ENCODE peak calls at places on chromosomes 3 and 15, in six cellular contexts. R, Q, B, O, N and S are unnamed samples.

GRCh38 chr3:120172070-120172469 is 77.8 kb upstream of the GSK3B start:
- DNase-seq in R (no peak), Q (no peak), B (no peak), O (no peak), N (no peak), S (no peak)

GRCh38 chr3:10085738-10086137 is 22.3 kb downstream of the FANCD2OS start:
- DNase-seq in R (no peak), Q (no peak), B (no peak), O (no peak), N (no peak), S (no peak)

GRCh38 chr15:52856286-52856685 is 66.2 kb upstream of the ONECUT1 start:
- DNase-seq in R (no peak), Q (no peak), B (no peak), O (no peak), N (no peak), S (no peak)

GRCh38 chr15:38377547-38378161 is 76.3 kb upstream of the FAM98B start:
- DNase-seq in R (no peak), Q (peak), B (no peak), O (no peak), N (no peak), S (no peak)

GRCh38 chr3:56800373-56801150 is 1.2 kb downstream of the ARHGEF3 start:
- DNase-seq in R (no peak), Q (peak), B (no peak), O (no peak), N (no peak), S (no peak)

GRCh38 chr3:97932387-97932801 is 39.8 kb downstream of the RIOX2 start:
- DNase-seq in R (no peak), Q (no peak), B (peak), O (no peak), N (no peak), S (peak)

GRCh38 chr3:33447958-33448357 is 7.8 kb upstream of the UBP1 start:
- DNase-seq in R (no peak), Q (no peak), B (no peak), O (no peak), N (no peak), S (no peak)

GRCh38 chr3:107512108-107512507 is 10.7 kb upstream of the BBX start:
- DNase-seq in R (no peak), Q (no peak), B (no peak), O (peak), N (no peak), S (no peak)

GRCh38 chr15:63369296-63369695 is 12.3 kb downstream of the CA12 start:
- DNase-seq in R (no peak), Q (no peak), B (no peak), O (no peak), N (no peak), S (no peak)

GRCh38 chr3:176274161-176274560 is 923.1 kb downstream of the TBL1XR1 start:
- DNase-seq in R (no peak), Q (no peak), B (no peak), O (no peak), N (no peak), S (no peak)

GRCh38 chr3:17055374-17056276 is 170.9 kb downstream of the PLCL2 start:
- DNase-seq in R (no peak), Q (no peak), B (no peak), O (no peak), N (peak), S (no peak)

GRCh38 chr3:106593381-106593780 is 724.6 kb upstream of the CBLB start:
- DNase-seq in R (no peak), Q (no peak), B (no peak), O (no peak), N (no peak), S (no peak)

GRCh38 chr3:196341142-196341541 is 3.0 kb upstream of the TM4SF19 start:
- DNase-seq in R (no peak), Q (no peak), B (no peak), O (no peak), N (no peak), S (peak)

GRCh38 chr15:79315623-79316328 is 4.9 kb downstream of the TMED3 start:
- DNase-seq in R (no peak), Q (no peak), B (no peak), O (no peak), N (no peak), S (no peak)

DNA sequence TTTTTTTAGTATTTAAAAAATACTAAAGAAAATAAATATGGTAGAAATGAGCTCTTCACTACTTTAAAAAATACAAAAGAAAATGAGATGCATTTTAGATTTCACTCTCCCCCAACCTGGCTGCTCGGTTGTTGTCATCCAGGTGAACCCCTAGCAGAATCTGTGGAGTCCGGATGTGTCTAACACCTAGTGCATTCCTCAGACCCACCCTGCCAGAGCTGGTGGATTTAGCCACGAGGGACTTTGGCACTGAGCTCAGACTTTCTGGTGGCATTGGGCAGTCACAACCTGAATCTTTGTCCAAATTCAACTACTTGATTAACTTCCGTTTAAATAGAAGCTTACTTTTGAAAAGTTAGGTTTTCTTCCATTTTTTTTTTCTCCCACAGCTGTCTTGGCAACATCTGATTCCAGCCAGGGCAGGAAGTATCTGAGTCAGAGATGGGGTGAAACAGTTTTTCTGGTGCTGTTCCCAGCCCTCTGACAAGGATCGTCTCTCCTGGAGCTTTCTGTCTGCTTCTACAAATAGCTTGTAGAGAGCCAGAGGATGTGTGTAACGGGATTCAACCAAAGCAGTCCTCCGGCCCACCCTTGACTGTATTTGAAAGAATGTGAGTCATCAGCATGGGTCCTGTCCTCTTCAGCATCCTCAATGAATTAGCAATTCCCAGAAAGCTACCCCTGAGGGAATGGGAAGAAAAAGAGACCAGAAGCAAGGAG is 301.8 kb upstream of the MCTP2 start:
- DNase-seq in R (no peak), Q (no peak), B (no peak), O (no peak), N (no peak), S (no peak)
- TF ChIP-seq MAX in R (no peak), Q (no peak), B (no peak), O (no peak), N (no peak), S (no peak)

DNA sequence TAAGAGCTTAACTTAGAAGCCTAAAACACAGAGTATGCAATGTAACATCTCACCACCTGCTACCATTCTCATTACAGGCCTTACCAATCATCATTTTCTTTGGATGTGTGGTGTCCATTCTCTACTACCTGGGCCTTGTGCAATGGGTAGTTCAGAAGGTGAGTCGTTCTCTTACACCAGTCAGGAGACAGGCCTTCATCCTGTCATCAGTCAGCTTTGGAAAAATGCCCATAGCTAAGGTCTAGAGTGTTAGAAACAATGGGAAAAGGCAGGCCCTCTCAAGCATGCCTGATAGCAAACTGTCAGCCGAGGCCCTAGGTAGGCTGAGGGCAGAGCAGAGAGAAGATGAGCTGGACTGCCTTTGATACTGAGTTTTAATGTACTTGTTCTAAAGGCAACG is 13.5 kb downstream of the SLC28A2 start:
- DNase-seq in R (no peak), Q (no peak), B (no peak), O (no peak), N (no peak), S (no peak)
- TF ChIP-seq MYC in R (no peak), Q (no peak), B (no peak), O (no peak), N (no peak), S (no peak)

DNA sequence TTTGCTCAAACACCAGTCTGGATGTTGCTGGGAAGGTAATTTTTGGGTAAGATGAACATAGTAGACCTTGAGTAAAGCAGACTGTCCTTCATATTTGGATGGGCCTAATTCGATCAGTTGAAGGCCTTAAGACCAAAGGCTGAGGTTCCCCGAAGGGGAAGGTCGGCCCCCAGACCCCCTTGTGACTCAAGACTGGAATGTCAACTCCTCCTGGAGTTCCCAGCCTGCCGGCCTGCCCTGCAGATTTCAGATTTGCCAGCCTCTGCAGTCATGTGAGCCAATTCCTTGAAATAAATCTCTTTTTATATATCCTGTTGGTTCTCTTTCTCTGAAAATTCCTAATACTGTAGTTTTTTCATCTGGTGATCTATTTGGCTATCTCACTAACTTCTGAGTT is 146.5 kb downstream of the APBA2 start:
- DNase-seq in R (no peak), Q (no peak), B (no peak), O (no peak), N (no peak), S (no peak)
- H3K4me3 ChIP-seq in R (no peak), Q (no peak), B (no peak), O (no peak), N (no peak), S (no peak)

DNA sequence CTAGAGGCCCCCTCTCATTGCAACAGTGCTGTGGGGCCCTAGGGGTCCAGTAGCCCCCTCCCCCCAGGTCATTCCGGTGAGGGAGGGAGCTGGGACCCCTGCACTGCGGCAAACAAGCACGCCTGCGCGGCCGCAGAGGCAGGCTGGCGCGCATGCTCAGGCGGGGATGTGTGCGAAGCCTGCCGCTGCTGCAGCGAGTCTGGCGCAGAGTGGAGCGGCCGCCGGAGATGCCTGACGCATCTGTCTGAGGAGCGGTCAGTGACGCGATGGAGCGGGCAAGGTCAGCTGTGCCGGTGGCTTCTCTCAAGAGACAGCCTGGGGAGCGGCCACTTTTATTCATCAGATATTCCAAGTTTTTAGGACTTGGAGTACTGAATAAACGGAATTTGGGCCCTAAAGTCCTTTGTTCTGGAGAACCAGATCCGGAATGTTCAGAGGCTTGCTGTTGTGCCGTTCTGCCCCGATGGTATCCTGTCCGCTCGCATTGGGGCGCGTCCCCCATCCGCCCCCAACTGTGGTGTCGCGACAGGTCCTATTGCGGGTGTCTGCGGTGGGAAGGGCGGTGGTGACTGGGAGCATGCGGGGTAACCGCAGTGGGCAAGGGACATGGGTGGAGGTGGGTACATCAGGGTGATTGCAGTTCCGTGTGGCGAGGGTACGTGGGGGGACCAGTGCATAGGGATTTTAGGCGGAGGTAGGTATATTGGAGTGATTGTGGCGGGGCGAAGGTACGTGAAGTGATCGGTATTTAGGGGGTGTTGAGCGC is at the start of the genes SNRPN and SNURF:
- DNase-seq in R (peak), Q (peak), B (no peak), O (peak), N (peak), S (no peak)
- TF ChIP-seq MAX in R (peak), Q (no peak), B (no peak), O (peak), N (peak), S (no peak)